ENCODE peak calls at places on chromosomes 16 and 17, in five cellular contexts. One of them, this sample, is unnamed.

GRCh38 chr17:2337152-2337810 is at the start of gene SGSM2:
- DNase-seq in psoas muscle: peak
- DNase-seq in stimulated activated CD8-positive, alpha-beta memory T cell treated with anti-CD3 and anti-CD28 coated beads, Interleukin-7, amount 100 ng/mL, for 24 hours: peak
- DNase-seq in activated T-helper 2 cell treated with anti-CD3 and anti-CD28 coated beads, Interferon-gamma antibody, Interleukin-2, Interleukin-4, amounts not matched to agents 10 μg/mL and 5 μg/mL and 100 μg/mL, durations not matched to agents 14 hours and 24 hours and 36 hours: peak
- DNase-seq in Daoy: peak
- DNase-seq in this sample: peak

GRCh38 chr16:68954871-68955635 is 111.7 kb downstream of the TANGO6 start:
- DNase-seq in psoas muscle: no peak
- DNase-seq in stimulated activated CD8-positive, alpha-beta memory T cell treated with anti-CD3 and anti-CD28 coated beads, Interleukin-7, amount 100 ng/mL, for 24 hours: no peak
- DNase-seq in activated T-helper 2 cell treated with anti-CD3 and anti-CD28 coated beads, Interferon-gamma antibody, Interleukin-2, Interleukin-4, amounts not matched to agents 10 μg/mL and 5 μg/mL and 100 μg/mL, durations not matched to agents 14 hours and 24 hours and 36 hours: no peak
- DNase-seq in Daoy: no peak
- DNase-seq in this sample: no peak

GRCh38 chr17:34163681-34164080 is 91.4 kb upstream of the CCL2 start:
- DNase-seq in psoas muscle: no peak
- DNase-seq in stimulated activated CD8-positive, alpha-beta memory T cell treated with anti-CD3 and anti-CD28 coated beads, Interleukin-7, amount 100 ng/mL, for 24 hours: no peak
- DNase-seq in activated T-helper 2 cell treated with anti-CD3 and anti-CD28 coated beads, Interferon-gamma antibody, Interleukin-2, Interleukin-4, amounts not matched to agents 10 μg/mL and 5 μg/mL and 100 μg/mL, durations not matched to agents 14 hours and 24 hours and 36 hours: no peak
- DNase-seq in Daoy: peak
- DNase-seq in this sample: no peak

GRCh38 chr17:789160-789840 is 7.1 kb downstream of the MRM3 start:
- DNase-seq in psoas muscle: no peak
- DNase-seq in stimulated activated CD8-positive, alpha-beta memory T cell treated with anti-CD3 and anti-CD28 coated beads, Interleukin-7, amount 100 ng/mL, for 24 hours: no peak
- DNase-seq in activated T-helper 2 cell treated with anti-CD3 and anti-CD28 coated beads, Interferon-gamma antibody, Interleukin-2, Interleukin-4, amounts not matched to agents 10 μg/mL and 5 μg/mL and 100 μg/mL, durations not matched to agents 14 hours and 24 hours and 36 hours: no peak
- DNase-seq in Daoy: no peak
- DNase-seq in this sample: no peak

GRCh38 chr16:22857296-22857695 is 43.3 kb downstream of the HS3ST2 start:
- DNase-seq in psoas muscle: no peak
- DNase-seq in stimulated activated CD8-positive, alpha-beta memory T cell treated with anti-CD3 and anti-CD28 coated beads, Interleukin-7, amount 100 ng/mL, for 24 hours: no peak
- DNase-seq in activated T-helper 2 cell treated with anti-CD3 and anti-CD28 coated beads, Interferon-gamma antibody, Interleukin-2, Interleukin-4, amounts not matched to agents 10 μg/mL and 5 μg/mL and 100 μg/mL, durations not matched to agents 14 hours and 24 hours and 36 hours: no peak
- DNase-seq in Daoy: no peak
- DNase-seq in this sample: no peak

GRCh38 chr17:72604518-72604917 is 483.7 kb downstream of the SOX9 start:
- DNase-seq in psoas muscle: no peak
- DNase-seq in stimulated activated CD8-positive, alpha-beta memory T cell treated with anti-CD3 and anti-CD28 coated beads, Interleukin-7, amount 100 ng/mL, for 24 hours: no peak
- DNase-seq in activated T-helper 2 cell treated with anti-CD3 and anti-CD28 coated beads, Interferon-gamma antibody, Interleukin-2, Interleukin-4, amounts not matched to agents 10 μg/mL and 5 μg/mL and 100 μg/mL, durations not matched to agents 14 hours and 24 hours and 36 hours: no peak
- DNase-seq in Daoy: no peak
- DNase-seq in this sample: no peak

GRCh38 chr16:4529085-4530060 is 9.2 kb downstream of the CDIP1 start:
- DNase-seq in psoas muscle: no peak
- DNase-seq in stimulated activated CD8-positive, alpha-beta memory T cell treated with anti-CD3 and anti-CD28 coated beads, Interleukin-7, amount 100 ng/mL, for 24 hours: no peak
- DNase-seq in activated T-helper 2 cell treated with anti-CD3 and anti-CD28 coated beads, Interferon-gamma antibody, Interleukin-2, Interleukin-4, amounts not matched to agents 10 μg/mL and 5 μg/mL and 100 μg/mL, durations not matched to agents 14 hours and 24 hours and 36 hours: no peak
- DNase-seq in Daoy: peak
- DNase-seq in this sample: no peak

GRCh38 chr16:11571549-11571948 is 15.2 kb downstream of the LITAF start:
- DNase-seq in psoas muscle: no peak
- DNase-seq in stimulated activated CD8-positive, alpha-beta memory T cell treated with anti-CD3 and anti-CD28 coated beads, Interleukin-7, amount 100 ng/mL, for 24 hours: no peak
- DNase-seq in activated T-helper 2 cell treated with anti-CD3 and anti-CD28 coated beads, Interferon-gamma antibody, Interleukin-2, Interleukin-4, amounts not matched to agents 10 μg/mL and 5 μg/mL and 100 μg/mL, durations not matched to agents 14 hours and 24 hours and 36 hours: no peak
- DNase-seq in Daoy: no peak
- DNase-seq in this sample: no peak

GRCh38 chr16:57988929-57989328 is 11.5 kb downstream of the ZNF319 start:
- DNase-seq in psoas muscle: no peak
- DNase-seq in stimulated activated CD8-positive, alpha-beta memory T cell treated with anti-CD3 and anti-CD28 coated beads, Interleukin-7, amount 100 ng/mL, for 24 hours: no peak
- DNase-seq in activated T-helper 2 cell treated with anti-CD3 and anti-CD28 coated beads, Interferon-gamma antibody, Interleukin-2, Interleukin-4, amounts not matched to agents 10 μg/mL and 5 μg/mL and 100 μg/mL, durations not matched to agents 14 hours and 24 hours and 36 hours: no peak
- DNase-seq in Daoy: no peak
- DNase-seq in this sample: peak

GRCh38 chr17:330993-331701 is 21.5 kb downstream of the RPH3AL start:
- DNase-seq in psoas muscle: peak
- DNase-seq in stimulated activated CD8-positive, alpha-beta memory T cell treated with anti-CD3 and anti-CD28 coated beads, Interleukin-7, amount 100 ng/mL, for 24 hours: no peak
- DNase-seq in activated T-helper 2 cell treated with anti-CD3 and anti-CD28 coated beads, Interferon-gamma antibody, Interleukin-2, Interleukin-4, amounts not matched to agents 10 μg/mL and 5 μg/mL and 100 μg/mL, durations not matched to agents 14 hours and 24 hours and 36 hours: no peak
- DNase-seq in Daoy: no peak
- DNase-seq in this sample: no peak

GRCh38 chr17:76598004-76598439 is 12.4 kb upstream of the ST6GALNAC2 start:
- DNase-seq in psoas muscle: no peak
- DNase-seq in stimulated activated CD8-positive, alpha-beta memory T cell treated with anti-CD3 and anti-CD28 coated beads, Interleukin-7, amount 100 ng/mL, for 24 hours: no peak
- DNase-seq in activated T-helper 2 cell treated with anti-CD3 and anti-CD28 coated beads, Interferon-gamma antibody, Interleukin-2, Interleukin-4, amounts not matched to agents 10 μg/mL and 5 μg/mL and 100 μg/mL, durations not matched to agents 14 hours and 24 hours and 36 hours: no peak
- DNase-seq in Daoy: no peak
- DNase-seq in this sample: no peak

GRCh38 chr16:84585472-84585871 is 32.4 kb downstream of the COTL1 start:
- DNase-seq in psoas muscle: no peak
- DNase-seq in stimulated activated CD8-positive, alpha-beta memory T cell treated with anti-CD3 and anti-CD28 coated beads, Interleukin-7, amount 100 ng/mL, for 24 hours: no peak
- DNase-seq in activated T-helper 2 cell treated with anti-CD3 and anti-CD28 coated beads, Interferon-gamma antibody, Interleukin-2, Interleukin-4, amounts not matched to agents 10 μg/mL and 5 μg/mL and 100 μg/mL, durations not matched to agents 14 hours and 24 hours and 36 hours: no peak
- DNase-seq in Daoy: no peak
- DNase-seq in this sample: no peak